ENCODE peak calls at places on chromosomes 13 and 19, in five cellular contexts. W is D341Med; L is dermis blood vessel endothelial cell; D is stimulated activated CD4-positive, alpha-beta T cell treated with anti-CD3 and anti-CD28 coated beads, Interleukin-15, amount 100 ng/mL, for 24 hours; U is islet precursor cell. T is an unnamed sample.

GRCh38 chr19:48967346-48968178 is 2.5 kb downstream of the FTL start:
- DNase-seq in W (no peak), L (no peak), D (peak), U (peak), T (peak)

GRCh38 chr13:109673477-109673876 is 112.9 kb downstream of the IRS2 start:
- DNase-seq in W (no peak), L (no peak), D (no peak), U (no peak), T (no peak)

GRCh38 chr19:2869618-2870017 is 2.5 kb downstream of the ZNF556 start:
- DNase-seq in W (no peak), L (no peak), D (no peak), U (no peak), T (no peak)

GRCh38 chr13:35789335-35790166 is 313.1 kb upstream of the MAB21L1 start:
- DNase-seq in W (peak), L (peak), D (no peak), U (no peak), T (no peak)

GRCh38 chr13:27562457-27562856 is 57.9 kb downstream of the LNX2 start:
- DNase-seq in W (no peak), L (no peak), D (no peak), U (no peak), T (no peak)

GRCh38 chr13:53007872-53008271 is 20.7 kb upstream of the OLFM4 start:
- DNase-seq in W (no peak), L (no peak), D (no peak), U (no peak), T (no peak)

GRCh38 chr13:114072421-114072820 is 60.0 kb downstream of the RASA3 start:
- DNase-seq in W (no peak), L (peak), D (no peak), U (no peak), T (no peak)

GRCh38 chr19:1063030-1063908 is 3.7 kb upstream of the ARHGAP45 start:
- DNase-seq in W (no peak), L (peak), D (peak), U (no peak), T (peak)

GRCh38 chr19:12838182-12838890 is at the start of gene MAST1:
- DNase-seq in W (peak), L (peak), D (peak), U (peak), T (peak)

GRCh38 chr19:53041366-53041765 is 3.2 kb upstream of the ERVV-2 start:
- DNase-seq in W (no peak), L (no peak), D (no peak), U (no peak), T (no peak)

GRCh38 chr19:19515764-19516519 is at the start of gene NDUFA13:
- DNase-seq in W (peak), L (peak), D (peak), U (peak), T (peak)

GRCh38 chr13:77338961-77339401 is 12.1 kb upstream of the MYCBP2 start:
- DNase-seq in W (no peak), L (no peak), D (no peak), U (no peak), T (no peak)

GRCh38 chr19:17214531-17215124 is 529 bp upstream of the USE1 start:
- DNase-seq in W (no peak), L (no peak), D (no peak), U (peak), T (peak)

GRCh38 chr13:46180393-46180792 is 1.6 kb downstream of the LCP1 start:
- DNase-seq in W (no peak), L (no peak), D (no peak), U (no peak), T (no peak)

GRCh38 chr13:29861694-29862110 is 11.3 kb upstream of the UBL3 start:
- DNase-seq in W (no peak), L (no peak), D (no peak), U (peak), T (no peak)

GRCh38 chr13:98478134-98479129 is 98.5 kb downstream of the STK24 start:
- DNase-seq in W (peak), L (peak), D (peak), U (no peak), T (peak)

GRCh38 chr19:2154587-2155075 is 3.3 kb upstream of the AP3D1 start:
- DNase-seq in W (no peak), L (no peak), D (no peak), U (peak), T (no peak)

GRCh38 chr19:32896516-32897214 is 27.1 kb upstream of the SLC7A9 start:
- DNase-seq in W (no peak), L (no peak), D (no peak), U (no peak), T (no peak)

GRCh38 chr13:30615851-30616311 is 1.8 kb upstream of the USPL1 start:
- DNase-seq in W (no peak), L (peak), D (no peak), U (no peak), T (no peak)

GRCh38 chr13:93637852-93638251 is 411.2 kb downstream of the GPC6 start:
- DNase-seq in W (no peak), L (no peak), D (no peak), U (no peak), T (no peak)

GRCh38 chr13:96963786-96964475 is 30.3 kb downstream of the OXGR1 start:
- DNase-seq in W (no peak), L (no peak), D (no peak), U (no peak), T (no peak)

GRCh38 chr13:51297556-51297955 is 41.9 kb upstream of the SERPINE3 start:
- DNase-seq in W (peak), L (no peak), D (no peak), U (no peak), T (peak)

GRCh38 chr13:104286566-104287290 is 1220.5 kb upstream of the SLC10A2 start:
- DNase-seq in W (no peak), L (peak), D (no peak), U (no peak), T (peak)

GRCh38 chr19:19134687-19135158 is 3.6 kb downstream of the TMEM161A start:
- DNase-seq in W (peak), L (no peak), D (peak), U (no peak), T (peak)

GRCh38 chr13:56528040-56528760 is 612.5 kb upstream of the PRR20A start:
- DNase-seq in W (no peak), L (no peak), D (no peak), U (no peak), T (no peak)

GRCh38 chr19:22261596-22261995 is 24.6 kb upstream of the ZNF729 start:
- DNase-seq in W (no peak), L (no peak), D (no peak), U (no peak), T (no peak)

GRCh38 chr19:47494211-47494547 is 10.2 kb upstream of the KPTN start:
- DNase-seq in W (peak), L (no peak), D (no peak), U (no peak), T (no peak)

GRCh38 chr19:55490478-55491436 is 2.5 kb downstream of the SSC5D start:
- DNase-seq in W (peak), L (no peak), D (no peak), U (no peak), T (no peak)

GRCh38 chr13:44109986-44110640 is 230.4 kb downstream of the LACC1 start:
- DNase-seq in W (no peak), L (no peak), D (no peak), U (no peak), T (no peak)

T was measured in endodermal cell.